ENCODE peak calls at places on chromosomes 11 and 22, in four cellular contexts. M, H, V and G are unnamed samples.

GRCh38 chr11:9313648-9314290 is 624 bp downstream of the TMEM41B start:
- DNase-seq in M (no peak), H (peak), V (peak), G (no peak)

GRCh38 chr11:57523419-57523818 is 7.1 kb downstream of the TIMM10 start:
- DNase-seq in M (no peak), H (no peak), V (no peak), G (no peak)

GRCh38 chr11:79062814-79063762 is 377.7 kb downstream of the TENM4 start:
- DNase-seq in M (peak), H (peak), V (peak), G (no peak)

GRCh38 chr22:48663297-48663696 is 1164.4 kb downstream of the BRD1 start:
- DNase-seq in M (peak), H (no peak), V (no peak), G (no peak)

GRCh38 chr11:117122546-117122945 is 21.5 kb upstream of the PAFAH1B2 start:
- DNase-seq in M (no peak), H (peak), V (no peak), G (no peak)

GRCh38 chr11:130042093-130042591 is 27.6 kb upstream of the APLP2 start:
- DNase-seq in M (no peak), H (peak), V (peak), G (no peak)

GRCh38 chr11:61071880-61072279 is 30.4 kb upstream of the CD5 start:
- DNase-seq in M (no peak), H (no peak), V (no peak), G (no peak)

GRCh38 chr11:26778000-26778757 is 56.3 kb upstream of the SLC5A12 start:
- DNase-seq in M (no peak), H (peak), V (no peak), G (no peak)

GRCh38 chr11:12604557-12605105 is 69.6 kb upstream of the TEAD1 start:
- DNase-seq in M (no peak), H (no peak), V (no peak), G (no peak)

GRCh38 chr11:110312670-110313069 is 16.3 kb upstream of the RDX start:
- DNase-seq in M (no peak), H (no peak), V (no peak), G (no peak)

GRCh38 chr22:25774575-25775026 is 32.6 kb downstream of the MYO18B start:
- DNase-seq in M (peak), H (no peak), V (peak), G (peak)

GRCh38 chr11:57647368-57647767 is 2.3 kb downstream of the YPEL4 start:
- DNase-seq in M (peak), H (no peak), V (no peak), G (no peak)

GRCh38 chr11:11262171-11262920 is 90.7 kb downstream of the CSNK2A3 start:
- DNase-seq in M (no peak), H (no peak), V (no peak), G (no peak)

GRCh38 chr11:123388640-123389039 is 41.4 kb upstream of the GRAMD1B start:
- DNase-seq in M (no peak), H (no peak), V (peak), G (no peak)

GRCh38 chr11:44268073-44268806 is 41.7 kb downstream of the ALX4 start:
- DNase-seq in M (no peak), H (no peak), V (no peak), G (no peak)

GRCh38 chr11:119367661-119368120 is 13.8 kb downstream of the USP2 start:
- DNase-seq in M (no peak), H (no peak), V (no peak), G (no peak)
- H2BK12ac ChIP-seq in M (no peak), H (peak), V (no peak), G (no peak)

GRCh38 chr22:50296658-50297490 is 10.6 kb downstream of the PLXNB2 start:
- DNase-seq in M (no peak), H (no peak), V (no peak), G (no peak)
- H3K4me2 ChIP-seq in M (no peak), H (no peak), V (no peak), G (no peak)

DNA sequence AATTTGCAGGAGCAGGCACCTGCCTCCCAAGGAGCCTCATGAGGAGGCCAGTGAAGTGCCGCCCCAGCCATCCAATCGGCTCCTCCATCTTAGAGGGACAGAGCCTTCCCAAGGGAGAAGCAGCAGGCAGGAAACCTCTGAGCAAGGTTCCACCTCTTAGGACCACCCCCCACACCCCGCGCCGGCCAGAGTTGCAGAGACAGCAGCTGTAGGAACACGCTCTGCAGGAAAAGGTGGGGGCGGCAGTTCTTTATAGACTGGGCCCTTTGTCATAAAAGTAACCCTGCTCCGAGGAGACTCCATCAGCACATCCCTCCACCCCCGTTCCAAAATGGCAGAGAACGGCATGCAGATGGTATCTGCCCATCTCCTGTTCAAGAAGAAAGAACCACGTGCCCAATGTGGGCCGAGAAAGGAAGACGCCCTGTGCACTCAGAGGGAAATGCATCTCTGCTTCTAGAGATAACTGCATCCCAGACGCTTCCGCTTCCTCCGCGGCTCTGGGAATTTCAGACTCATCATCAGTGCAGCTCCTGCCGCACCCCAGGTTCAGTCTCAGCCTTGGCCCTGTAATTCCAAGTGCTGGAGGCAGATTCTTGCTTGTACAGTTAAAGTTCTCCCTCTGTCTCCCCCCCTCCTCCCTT is 98.5 kb downstream of the SPATA19 start:
- DNase-seq in M (no peak), H (no peak), V (no peak), G (no peak)
- H3K14ac ChIP-seq in M (no peak), H (no peak), V (no peak), G (no peak)

GRCh38 chr22:46573781-46574437 is 36.5 kb upstream of the CELSR1 start:
- DNase-seq in M (no peak), H (no peak), V (no peak), G (no peak)

GRCh38 chr22:46576556-46577351 is 39.3 kb upstream of the CELSR1 start:
- DNase-seq in M (peak), H (peak), V (peak), G (peak)

GRCh38 chr22:46574438-46574992 is 37.1 kb upstream of the CELSR1 start:
- DNase-seq in M (no peak), H (no peak), V (no peak), G (no peak)

GRCh38 chr22:46575915-46576555 is 38.6 kb upstream of the CELSR1 start:
- DNase-seq in M (peak), H (no peak), V (peak), G (no peak)

GRCh38 chr22:46574993-46575914 is 37.8 kb upstream of the CELSR1 start:
- DNase-seq in M (peak), H (peak), V (peak), G (no peak)
- H2BK12ac ChIP-seq in M (no peak), H (no peak), V (peak), G (no peak)

GRCh38 chr11:29255401-29255800 is 761.4 kb downstream of the KCNA4 start:
- DNase-seq in M (no peak), H (no peak), V (no peak), G (no peak)
- H3K4me2 ChIP-seq in M (no peak), H (no peak), V (no peak), G (no peak)

GRCh38 chr11:111465400-111465799 is 46.8 kb downstream of the BTG4 start:
- DNase-seq in M (no peak), H (no peak), V (no peak), G (no peak)
- H3K14ac ChIP-seq in M (no peak), H (no peak), V (no peak), G (no peak)

GRCh38 chr22:19715286-19715939 is 1.1 kb downstream of the SEPTIN5 start:
- DNase-seq in M (no peak), H (no peak), V (no peak), G (no peak)

GRCh38 chr22:19716041-19716828 is 1.9 kb downstream of the SEPTIN5 start:
- DNase-seq in M (no peak), H (no peak), V (no peak), G (no peak)

GRCh38 chr22:19717181-19717580 is 2.9 kb downstream of the SEPTIN5 start:
- DNase-seq in M (no peak), H (no peak), V (no peak), G (no peak)

GRCh38 chr22:19717691-19718254 is 3.5 kb downstream of the SEPTIN5 start:
- DNase-seq in M (peak), H (peak), V (peak), G (no peak)

GRCh38 chr22:19716829-19717105 is 2.5 kb downstream of the SEPTIN5 start:
- DNase-seq in M (no peak), H (no peak), V (no peak), G (no peak)
- H2BK12ac ChIP-seq in M (no peak), H (no peak), V (no peak), G (no peak)

GRCh38 chr11:64661146-64661545 is 61.9 kb downstream of the NRXN2 start:
- DNase-seq in M (no peak), H (peak), V (peak), G (no peak)

GRCh38 chr11:64663656-64664055 is 59.3 kb downstream of the NRXN2 start:
- DNase-seq in M (no peak), H (no peak), V (no peak), G (no peak)

GRCh38 chr11:64661622-64662021 is 61.4 kb downstream of the NRXN2 start:
- DNase-seq in M (no peak), H (no peak), V (no peak), G (no peak)

GRCh38 chr11:64667154-64667745 is 55.7 kb downstream of the NRXN2 start:
- DNase-seq in M (no peak), H (no peak), V (no peak), G (no peak)

DNA sequence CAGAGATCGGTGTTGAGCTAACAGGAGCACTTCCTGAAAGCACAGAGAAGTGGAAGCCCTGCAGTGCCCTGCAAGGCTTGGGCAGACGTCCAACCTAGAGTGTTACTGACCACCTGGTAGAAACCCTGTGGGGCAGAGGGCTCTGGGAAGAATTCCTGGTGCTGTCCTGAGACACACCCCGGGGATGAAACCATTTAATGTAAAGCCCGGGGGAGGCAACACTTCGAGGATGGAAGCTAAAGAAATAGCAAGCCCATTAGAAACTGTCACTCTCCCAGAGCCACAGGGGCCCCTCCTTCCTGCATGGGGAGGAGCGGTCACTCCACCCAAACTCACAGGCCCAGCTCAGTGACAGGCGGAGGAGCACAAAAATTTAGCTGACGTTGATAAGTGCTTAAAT is 57.6 kb downstream of the NRXN2 start:
- DNase-seq in M (no peak), H (no peak), V (no peak), G (no peak)
- H3K4me2 ChIP-seq in M (no peak), H (no peak), V (no peak), G (no peak)

GRCh38 chr11:65307298-65308229 is 7.1 kb upstream of the CDC42EP2 start:
- DNase-seq in M (no peak), H (no peak), V (no peak), G (no peak)
- H3K14ac ChIP-seq in M (no peak), H (no peak), V (no peak), G (no peak)

GRCh38 chr11:45665933-45666647 is 668 bp upstream of the CHST1 start:
- DNase-seq in M (no peak), H (peak), V (no peak), G (no peak)
- H2BK12ac ChIP-seq in M (no peak), H (no peak), V (no peak), G (no peak)